ENCODE peak calls at places on chromosomes 11 and 22, in six cellular contexts. W is AG09309, D is ovary, A is dorsolateral prefrontal cortex, E is cardiac fibroblast, M is lower lobe of right lung. V is an unnamed sample.

GRCh38 chr11:128610765-128611617 is 23.6 kb upstream of the ETS1 start:
- DNase-seq in E (no peak), D (no peak), W (no peak), A (no peak), M (no peak), V (no peak)

GRCh38 chr22:40560551-40560950 is 76.0 kb downstream of the MRTFA start:
- DNase-seq in A (no peak), M (no peak), E (peak), D (no peak), W (no peak), V (no peak)

GRCh38 chr11:128868851-128869671 is 2.0 kb upstream of the KCNJ1 start:
- DNase-seq in D (no peak), A (no peak), W (no peak), M (no peak), E (no peak), V (no peak)

GRCh38 chr11:45097721-45098493 is 48.5 kb upstream of the PRDM11 start:
- DNase-seq in W (no peak), E (peak), A (no peak), M (no peak), D (peak), V (no peak)

GRCh38 chr11:2807801-2808241 is 77.8 kb downstream of the CDKN1C start:
- DNase-seq in E (no peak), A (peak), D (peak), W (no peak), M (peak), V (no peak)

GRCh38 chr11:10418259-10418949 is 36.7 kb upstream of the AMPD3 start:
- DNase-seq in E (peak), A (no peak), W (peak), D (no peak), M (no peak), V (no peak)

GRCh38 chr11:14249121-14249963 is 109.6 kb downstream of the RRAS2 start:
- DNase-seq in M (peak), D (peak), W (peak), A (peak), E (peak), V (no peak)

GRCh38 chr11:80118071-80118470 is 677.2 kb upstream of the TENM4 start:
- DNase-seq in W (no peak), M (no peak), A (no peak), D (no peak), E (no peak), V (no peak)

GRCh38 chr11:47946682-47947575 is 33.4 kb upstream of the PTPRJ start:
- DNase-seq in M (peak), A (no peak), W (peak), D (peak), E (peak), V (peak)

GRCh38 chr11:126466288-126467045 is 111.0 kb downstream of the ST3GAL4 start:
- DNase-seq in D (no peak), W (no peak), M (no peak), E (no peak), A (no peak), V (no peak)

GRCh38 chr11:121636341-121637176 is 183.8 kb upstream of the SORL1-AS1 start:
- DNase-seq in A (no peak), E (no peak), M (no peak), W (no peak), D (no peak), V (no peak)

GRCh38 chr11:115885446-115885978 is 381.3 kb upstream of the CADM1 start:
- DNase-seq in A (no peak), M (no peak), D (no peak), W (no peak), E (no peak), V (no peak)

GRCh38 chr22:21951931-21952465 is 650 bp downstream of the PPM1F start:
- DNase-seq in D (peak), W (no peak), A (no peak), M (peak), E (peak), V (no peak)

GRCh38 chr11:27977031-27977430 is 130.9 kb downstream of the KIF18A start:
- DNase-seq in A (no peak), E (no peak), M (no peak), W (no peak), D (no peak), V (peak)

GRCh38 chr11:14637868-14638409 is 5.7 kb upstream of the PDE3B start:
- DNase-seq in M (no peak), W (no peak), A (no peak), D (no peak), E (no peak), V (no peak)

GRCh38 chr11:130785376-130786110 is 130.7 kb downstream of the SNX19 start:
- DNase-seq in D (no peak), E (peak), A (no peak), M (no peak), W (no peak), V (no peak)

GRCh38 chr11:113643701-113644100 is 62.4 kb downstream of the TMPRSS5 start:
- DNase-seq in A (no peak), D (no peak), W (no peak), E (no peak), M (no peak), V (no peak)

GRCh38 chr11:66696186-66696585 is 18.5 kb upstream of the RBM4B start:
- DNase-seq in A (no peak), D (no peak), W (no peak), E (no peak), M (no peak), V (no peak)

GRCh38 chr11:211741-212140 is 4.2 kb downstream of the RIC8A start:
- DNase-seq in M (no peak), E (no peak), D (no peak), A (no peak), W (no peak), V (no peak)

GRCh38 chr11:79117488-79117887 is 323.3 kb downstream of the TENM4 start:
- DNase-seq in D (no peak), E (no peak), W (no peak), M (no peak), A (no peak), V (no peak)

GRCh38 chr11:102760355-102761035 is 19.9 kb downstream of the MMP10 start:
- DNase-seq in D (no peak), W (peak), E (peak), M (no peak), A (no peak), V (peak)

GRCh38 chr11:45805305-45806071 is 539 bp downstream of the SLC35C1 start:
- DNase-seq in D (peak), E (peak), M (peak), A (peak), W (peak), V (no peak)

GRCh38 chr22:41856484-41856883 is 23.6 kb downstream of the SREBF2 start:
- DNase-seq in E (no peak), D (no peak), A (no peak), M (no peak), W (no peak), V (no peak)

GRCh38 chr22:41862160-41862529 is 29.2 kb downstream of the SREBF2 start:
- DNase-seq in D (no peak), M (no peak), A (no peak), W (no peak), E (peak), V (no peak)

GRCh38 chr22:41862530-41863266 is 29.8 kb downstream of the SREBF2 start:
- DNase-seq in M (no peak), W (no peak), E (no peak), A (no peak), D (no peak), V (no peak)

GRCh38 chr22:41857860-41858199 is 24.9 kb downstream of the SREBF2 start:
- DNase-seq in D (no peak), A (no peak), M (no peak), W (no peak), E (no peak), V (no peak)

DNA sequence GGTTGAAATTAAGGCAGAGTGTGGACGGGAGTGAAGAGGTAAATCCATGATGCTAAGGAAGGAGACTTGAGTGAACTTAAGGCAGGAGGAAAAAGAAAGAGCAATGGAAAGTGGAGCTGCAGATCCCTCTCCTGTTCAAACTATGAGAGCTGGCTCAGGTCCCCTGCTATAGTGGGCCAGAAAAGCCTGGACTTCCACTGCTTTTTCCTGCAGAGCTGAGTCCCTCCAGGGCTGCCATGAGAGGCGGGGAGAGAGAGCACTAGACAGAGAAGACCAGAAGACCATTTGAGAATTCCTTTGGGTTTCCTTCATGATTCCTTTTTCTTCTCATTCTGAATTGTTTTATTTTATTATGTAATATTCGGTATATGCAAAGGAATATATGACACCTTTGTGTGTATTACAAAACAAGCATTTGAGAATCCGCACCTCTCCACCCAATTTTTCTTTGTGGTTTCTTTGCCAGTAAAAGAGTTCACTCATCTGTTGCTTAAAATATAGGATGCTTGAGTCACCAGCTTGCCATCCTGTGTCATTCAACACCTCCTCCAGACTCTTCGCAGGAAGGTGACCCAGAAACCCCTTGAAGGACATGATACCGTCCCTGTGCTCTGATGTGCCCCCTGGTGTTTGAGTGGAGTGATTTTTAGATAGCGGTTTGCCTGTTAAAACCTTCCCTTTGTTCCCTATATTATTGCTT is 24.4 kb downstream of the SREBF2 start:
- DNase-seq in W (no peak), M (no peak), D (no peak), E (peak), A (no peak), V (no peak)
- TF ChIP-seq CTCF in W (peak), M (peak), D (no peak), E (peak), A (peak), V (peak)

GRCh38 chr11:64863381-64864060 is 14.9 kb downstream of the EHD1 start:
- DNase-seq in A (no peak), D (peak), W (no peak), E (peak), M (no peak), V (no peak)

GRCh38 chr11:64866173-64866491 is 12.3 kb downstream of the EHD1 start:
- DNase-seq in D (no peak), W (no peak), M (no peak), A (no peak), E (no peak), V (no peak)

GRCh38 chr11:64864135-64864472 is 14.3 kb downstream of the EHD1 start:
- DNase-seq in W (no peak), M (no peak), E (no peak), D (no peak), A (no peak), V (no peak)

GRCh38 chr11:64864473-64865285 is 13.7 kb downstream of the EHD1 start:
- DNase-seq in M (peak), W (no peak), E (peak), A (no peak), D (peak), V (no peak)

DNA sequence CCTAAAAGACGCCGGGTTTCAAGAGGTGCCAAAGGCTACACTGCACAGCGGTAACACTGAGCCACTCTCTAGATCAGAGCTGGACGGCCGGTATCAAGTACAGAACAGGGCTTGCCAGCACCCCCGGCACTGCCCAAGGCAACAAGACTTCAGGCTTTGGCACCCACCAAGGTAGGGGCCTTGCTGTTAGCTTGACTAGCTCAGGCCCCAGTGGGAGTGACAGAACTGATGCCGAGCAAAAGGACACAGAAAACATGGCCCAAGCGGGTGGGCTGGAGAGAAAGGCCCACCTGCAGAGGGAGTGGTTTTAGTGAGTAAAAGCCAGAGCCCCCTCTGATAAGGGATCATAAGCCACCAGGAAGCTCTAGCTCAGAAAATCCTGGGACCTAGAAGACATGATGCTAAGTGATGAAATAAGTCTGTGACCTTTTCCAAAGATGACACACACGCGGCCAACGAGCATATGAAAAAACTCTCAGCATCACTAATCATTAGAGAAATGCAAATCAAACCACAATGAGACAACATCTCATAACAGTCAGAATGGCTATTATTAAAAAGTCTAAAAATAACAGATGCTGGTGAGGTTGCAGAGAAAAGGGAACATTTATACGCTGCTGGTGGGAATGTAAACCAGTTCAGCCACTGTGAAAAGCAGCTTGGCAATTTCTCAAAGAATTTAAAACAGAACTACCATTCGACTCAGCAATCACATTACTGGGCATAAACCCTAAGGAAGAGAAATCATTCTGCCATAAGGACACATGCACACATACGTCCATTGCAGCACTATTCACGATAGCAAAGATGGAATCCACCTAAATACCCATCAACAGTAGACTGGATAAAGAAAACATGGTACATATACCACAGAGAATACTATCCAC is 12.9 kb downstream of the EHD1 start:
- DNase-seq in D (no peak), E (peak), A (no peak), W (no peak), M (no peak), V (no peak)
- H3K4me3 ChIP-seq in D (no peak), E (no peak), A (no peak), W (no peak), M (peak), V (no peak)

GRCh38 chr11:96827164-96827563 is 437.4 kb downstream of the JRKL start:
- DNase-seq in A (no peak), D (no peak), E (peak), M (no peak), W (no peak), V (no peak)
- TF ChIP-seq CTCF in A (peak), D (no peak), E (peak), M (peak), W (no peak), V (no peak)

GRCh38 chr11:30017467-30017895 is 651 bp upstream of the KCNA4 start:
- DNase-seq in E (no peak), W (no peak), A (no peak), M (no peak), D (no peak), V (no peak)
- H3K4me3 ChIP-seq in E (no peak), W (no peak), A (peak), M (peak), D (no peak), V (no peak)